ENCODE peak calls at places on chromosomes 3 and 15, in ten cellular contexts. One of them, this sample, is unnamed.

GRCh38 chr3:129526121-129526900 is 2.1 kb upstream of the RHO start:
- DNase-seq in transverse colon: no peak
- DNase-seq in upper lobe of left lung: no peak
- DNase-seq in suprapubic skin: no peak
- DNase-seq in stomach: no peak
- DNase-seq in ovary: no peak
- DNase-seq in tibial nerve: no peak
- DNase-seq in A549: no peak
- DNase-seq in sigmoid colon: no peak
- DNase-seq in HepG2: no peak
- DNase-seq in this sample: no peak

GRCh38 chr3:124282751-124283643 is 291.1 kb upstream of the ROPN1 start:
- DNase-seq in transverse colon: no peak
- DNase-seq in upper lobe of left lung: no peak
- DNase-seq in suprapubic skin: no peak
- DNase-seq in stomach: no peak
- DNase-seq in ovary: no peak
- DNase-seq in tibial nerve: no peak
- DNase-seq in A549: no peak
- DNase-seq in sigmoid colon: peak
- DNase-seq in HepG2: no peak
- DNase-seq in this sample: peak

GRCh38 chr3:131338948-131339640 is 42.5 kb upstream of the NUDT16 start:
- DNase-seq in transverse colon: no peak
- DNase-seq in upper lobe of left lung: no peak
- DNase-seq in suprapubic skin: no peak
- DNase-seq in stomach: no peak
- DNase-seq in ovary: no peak
- DNase-seq in tibial nerve: no peak
- DNase-seq in A549: no peak
- DNase-seq in sigmoid colon: no peak
- DNase-seq in HepG2: no peak
- DNase-seq in this sample: no peak

GRCh38 chr15:82833283-82833682 is 23.9 kb downstream of the WHAMM start:
- DNase-seq in transverse colon: no peak
- DNase-seq in upper lobe of left lung: no peak
- DNase-seq in suprapubic skin: no peak
- DNase-seq in stomach: no peak
- DNase-seq in ovary: no peak
- DNase-seq in tibial nerve: peak
- DNase-seq in A549: no peak
- DNase-seq in sigmoid colon: no peak
- DNase-seq in HepG2: no peak
- DNase-seq in this sample: no peak

GRCh38 chr3:72182206-72182605 is 397.3 kb upstream of the PROK2 start:
- DNase-seq in transverse colon: no peak
- DNase-seq in upper lobe of left lung: no peak
- DNase-seq in suprapubic skin: no peak
- DNase-seq in stomach: no peak
- DNase-seq in ovary: no peak
- DNase-seq in tibial nerve: no peak
- DNase-seq in A549: no peak
- DNase-seq in sigmoid colon: no peak
- DNase-seq in HepG2: no peak
- DNase-seq in this sample: no peak

GRCh38 chr3:170307998-170308398 is 49.5 kb upstream of the SKIL start:
- DNase-seq in transverse colon: no peak
- DNase-seq in upper lobe of left lung: no peak
- DNase-seq in suprapubic skin: no peak
- DNase-seq in stomach: peak
- DNase-seq in ovary: no peak
- DNase-seq in tibial nerve: no peak
- DNase-seq in A549: peak
- DNase-seq in sigmoid colon: no peak
- DNase-seq in HepG2: peak
- DNase-seq in this sample: no peak

GRCh38 chr15:92077353-92078080 is 224.0 kb downstream of the SLCO3A1 start:
- DNase-seq in transverse colon: peak
- DNase-seq in upper lobe of left lung: no peak
- DNase-seq in suprapubic skin: peak
- DNase-seq in stomach: peak
- DNase-seq in ovary: peak
- DNase-seq in tibial nerve: peak
- DNase-seq in A549: peak
- DNase-seq in sigmoid colon: peak
- DNase-seq in HepG2: peak
- DNase-seq in this sample: no peak

GRCh38 chr3:49013738-49014660 is 4.4 kb downstream of the DALRD3 start:
- DNase-seq in transverse colon: peak
- DNase-seq in upper lobe of left lung: peak
- DNase-seq in suprapubic skin: no peak
- DNase-seq in stomach: peak
- DNase-seq in ovary: peak
- DNase-seq in tibial nerve: no peak
- DNase-seq in A549: peak
- DNase-seq in sigmoid colon: no peak
- DNase-seq in HepG2: peak
- DNase-seq in this sample: no peak

GRCh38 chr3:193452338-193452737 is 73.8 kb upstream of the ATP13A5 start:
- DNase-seq in transverse colon: no peak
- DNase-seq in upper lobe of left lung: no peak
- DNase-seq in suprapubic skin: no peak
- DNase-seq in stomach: no peak
- DNase-seq in ovary: no peak
- DNase-seq in tibial nerve: no peak
- DNase-seq in A549: no peak
- DNase-seq in sigmoid colon: no peak
- DNase-seq in HepG2: no peak
- DNase-seq in this sample: no peak

GRCh38 chr15:34795267-34796081 is at the start of gene ACTC1:
- DNase-seq in transverse colon: no peak
- DNase-seq in upper lobe of left lung: peak
- DNase-seq in suprapubic skin: no peak
- DNase-seq in stomach: peak
- DNase-seq in ovary: peak
- DNase-seq in tibial nerve: no peak
- DNase-seq in A549: peak
- DNase-seq in sigmoid colon: peak
- DNase-seq in HepG2: no peak
- DNase-seq in this sample: no peak

GRCh38 chr3:177056927-177057326 is 140.4 kb downstream of the TBL1XR1 start:
- DNase-seq in transverse colon: no peak
- DNase-seq in upper lobe of left lung: no peak
- DNase-seq in suprapubic skin: no peak
- DNase-seq in stomach: no peak
- DNase-seq in ovary: no peak
- DNase-seq in tibial nerve: no peak
- DNase-seq in A549: no peak
- DNase-seq in sigmoid colon: no peak
- DNase-seq in HepG2: no peak
- DNase-seq in this sample: no peak

GRCh38 chr3:29324180-29324651 is 43.3 kb downstream of the RBMS3 start:
- DNase-seq in transverse colon: peak
- DNase-seq in upper lobe of left lung: no peak
- DNase-seq in suprapubic skin: peak
- DNase-seq in stomach: peak
- DNase-seq in ovary: peak
- DNase-seq in tibial nerve: peak
- DNase-seq in A549: peak
- DNase-seq in sigmoid colon: peak
- DNase-seq in HepG2: no peak
- DNase-seq in this sample: no peak

GRCh38 chr3:20573175-20573574 is 387.2 kb upstream of the SGO1 start:
- DNase-seq in transverse colon: no peak
- DNase-seq in upper lobe of left lung: no peak
- DNase-seq in suprapubic skin: no peak
- DNase-seq in stomach: no peak
- DNase-seq in ovary: no peak
- DNase-seq in tibial nerve: no peak
- DNase-seq in A549: no peak
- DNase-seq in sigmoid colon: no peak
- DNase-seq in HepG2: no peak
- DNase-seq in this sample: no peak

GRCh38 chr15:31299588-31300207 is 26.9 kb upstream of the KLF13 start:
- DNase-seq in transverse colon: no peak
- DNase-seq in upper lobe of left lung: peak
- DNase-seq in suprapubic skin: no peak
- DNase-seq in stomach: no peak
- DNase-seq in ovary: no peak
- DNase-seq in tibial nerve: no peak
- DNase-seq in A549: no peak
- DNase-seq in sigmoid colon: peak
- DNase-seq in HepG2: no peak
- DNase-seq in this sample: peak

GRCh38 chr15:31302029-31302657 is 24.5 kb upstream of the KLF13 start:
- DNase-seq in transverse colon: no peak
- DNase-seq in upper lobe of left lung: peak
- DNase-seq in suprapubic skin: no peak
- DNase-seq in stomach: no peak
- DNase-seq in ovary: no peak
- DNase-seq in tibial nerve: no peak
- DNase-seq in A549: no peak
- DNase-seq in sigmoid colon: peak
- DNase-seq in HepG2: no peak
- DNase-seq in this sample: peak

GRCh38 chr15:31300208-31300661 is 26.4 kb upstream of the KLF13 start:
- DNase-seq in transverse colon: no peak
- DNase-seq in upper lobe of left lung: peak
- DNase-seq in suprapubic skin: no peak
- DNase-seq in stomach: no peak
- DNase-seq in ovary: no peak
- DNase-seq in tibial nerve: no peak
- DNase-seq in A549: no peak
- DNase-seq in sigmoid colon: peak
- DNase-seq in HepG2: no peak
- DNase-seq in this sample: peak

GRCh38 chr15:31301687-31301990 is 25.0 kb upstream of the KLF13 start:
- DNase-seq in transverse colon: no peak
- DNase-seq in upper lobe of left lung: no peak
- DNase-seq in suprapubic skin: no peak
- DNase-seq in stomach: no peak
- DNase-seq in ovary: no peak
- DNase-seq in tibial nerve: no peak
- DNase-seq in A549: no peak
- DNase-seq in sigmoid colon: no peak
- DNase-seq in HepG2: no peak
- DNase-seq in this sample: peak

DNA sequence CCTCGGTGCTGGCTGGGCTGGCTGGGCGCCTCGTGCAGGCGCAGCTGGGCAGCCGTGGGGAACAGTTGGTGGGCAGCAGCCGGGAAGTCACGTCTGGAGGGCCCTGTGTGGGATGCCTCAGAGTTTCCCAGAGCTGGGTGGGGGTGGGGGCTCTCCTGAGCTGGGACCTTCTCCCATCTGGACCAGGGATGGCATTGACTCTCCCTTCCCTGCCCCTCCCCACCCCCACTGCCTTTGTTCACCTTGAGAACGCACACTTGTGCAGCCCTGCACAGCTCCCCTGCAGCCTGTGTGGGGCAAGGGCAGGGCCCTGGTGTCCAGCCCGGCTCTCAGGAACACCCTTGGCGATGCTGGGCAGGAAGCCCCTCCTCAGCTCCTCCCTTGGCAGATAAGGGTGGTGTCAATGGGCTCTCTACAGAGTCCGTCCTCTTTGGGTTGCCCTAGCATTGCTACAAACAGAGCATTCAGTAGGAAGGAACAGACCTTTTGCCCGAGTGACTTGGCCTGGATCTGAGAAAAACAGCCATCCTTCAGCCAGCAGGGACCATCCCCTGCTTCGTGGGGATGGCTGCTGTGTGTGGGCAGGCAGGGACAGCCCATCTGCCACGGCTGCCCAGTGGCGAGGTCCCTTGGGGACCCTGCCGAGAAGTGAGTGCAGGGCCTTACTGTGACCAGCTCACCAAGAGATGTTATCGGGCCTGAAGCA is 25.5 kb upstream of the KLF13 start:
- DNase-seq in transverse colon: no peak
- DNase-seq in upper lobe of left lung: peak
- DNase-seq in suprapubic skin: no peak
- DNase-seq in stomach: no peak
- DNase-seq in ovary: no peak
- DNase-seq in tibial nerve: no peak
- DNase-seq in A549: no peak
- DNase-seq in sigmoid colon: peak
- DNase-seq in HepG2: no peak
- DNase-seq in this sample: peak
- H3K4me3 ChIP-seq in transverse colon: no peak
- H3K4me3 ChIP-seq in upper lobe of left lung: no peak
- H3K4me3 ChIP-seq in suprapubic skin: no peak
- H3K4me3 ChIP-seq in stomach: no peak
- H3K4me3 ChIP-seq in ovary: no peak
- H3K4me3 ChIP-seq in tibial nerve: no peak
- H3K4me3 ChIP-seq in A549: no peak
- H3K4me3 ChIP-seq in sigmoid colon: no peak
- H3K4me3 ChIP-seq in HepG2: no peak
- H3K4me3 ChIP-seq in this sample: no peak

GRCh38 chr3:13083254-13083653 is 10.0 kb upstream of the IQSEC1 start:
- DNase-seq in transverse colon: no peak
- DNase-seq in upper lobe of left lung: no peak
- DNase-seq in suprapubic skin: no peak
- DNase-seq in stomach: no peak
- DNase-seq in ovary: no peak
- DNase-seq in tibial nerve: no peak
- DNase-seq in A549: no peak
- DNase-seq in sigmoid colon: no peak
- DNase-seq in HepG2: no peak
- DNase-seq in this sample: no peak
- TF ChIP-seq POLR2A in transverse colon: no peak
- TF ChIP-seq POLR2A in upper lobe of left lung: no peak
- TF ChIP-seq POLR2A in suprapubic skin: no peak
- TF ChIP-seq POLR2A in stomach: no peak
- TF ChIP-seq POLR2A in ovary: no peak
- TF ChIP-seq POLR2A in tibial nerve: no peak
- TF ChIP-seq POLR2A in A549: no peak
- TF ChIP-seq POLR2A in sigmoid colon: no peak
- TF ChIP-seq POLR2A in HepG2: no peak
- TF ChIP-seq POLR2A in this sample: no peak

GRCh38 chr3:18868911-18869689 is 279.2 kb upstream of the KCNH8 start:
- DNase-seq in transverse colon: no peak
- DNase-seq in upper lobe of left lung: no peak
- DNase-seq in suprapubic skin: no peak
- DNase-seq in stomach: no peak
- DNase-seq in ovary: no peak
- DNase-seq in tibial nerve: no peak
- DNase-seq in A549: no peak
- DNase-seq in sigmoid colon: no peak
- DNase-seq in HepG2: no peak
- DNase-seq in this sample: no peak
- TF ChIP-seq EP300 in transverse colon: no peak
- TF ChIP-seq EP300 in upper lobe of left lung: no peak
- TF ChIP-seq EP300 in suprapubic skin: no peak
- TF ChIP-seq EP300 in stomach: no peak
- TF ChIP-seq EP300 in ovary: no peak
- TF ChIP-seq EP300 in tibial nerve: no peak
- TF ChIP-seq EP300 in A549: no peak
- TF ChIP-seq EP300 in sigmoid colon: no peak
- TF ChIP-seq EP300 in HepG2: no peak
- TF ChIP-seq EP300 in this sample: no peak

DNA sequence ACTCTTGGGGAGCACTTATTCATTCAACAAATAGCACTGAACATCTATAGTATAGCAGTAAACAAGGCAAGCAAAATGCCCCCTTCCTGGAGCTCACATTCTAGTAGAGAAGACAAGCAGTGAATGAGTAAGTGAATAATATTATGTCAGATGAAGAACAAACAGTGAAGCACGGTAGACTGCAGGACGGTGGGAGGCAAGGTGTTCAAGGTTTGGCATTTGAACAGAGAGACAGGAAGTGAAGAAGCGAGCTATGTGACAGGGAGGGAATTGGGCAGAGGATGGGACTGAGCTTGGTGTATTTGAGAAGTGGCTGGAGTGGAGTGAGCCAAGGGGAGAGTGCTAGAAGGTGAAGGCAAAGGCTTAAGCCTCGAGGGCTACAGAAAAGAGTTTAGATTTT is 1.4 kb downstream of the CRELD1 start:
- DNase-seq in transverse colon: no peak
- DNase-seq in upper lobe of left lung: no peak
- DNase-seq in suprapubic skin: no peak
- DNase-seq in stomach: no peak
- DNase-seq in ovary: no peak
- DNase-seq in tibial nerve: no peak
- DNase-seq in A549: no peak
- DNase-seq in sigmoid colon: no peak
- DNase-seq in HepG2: no peak
- DNase-seq in this sample: no peak
- H3K4me3 ChIP-seq in transverse colon: no peak
- H3K4me3 ChIP-seq in upper lobe of left lung: no peak
- H3K4me3 ChIP-seq in suprapubic skin: no peak
- H3K4me3 ChIP-seq in stomach: peak
- H3K4me3 ChIP-seq in ovary: peak
- H3K4me3 ChIP-seq in tibial nerve: no peak
- H3K4me3 ChIP-seq in A549: peak
- H3K4me3 ChIP-seq in sigmoid colon: peak
- H3K4me3 ChIP-seq in HepG2: peak
- H3K4me3 ChIP-seq in this sample: peak

This sample was measured in esophagus muscularis mucosa.